ENCODE peak calls at places on chromosomes 13 and 19, in eight cellular contexts. T, Y, U, P, X, D, F and B are unnamed samples.

GRCh38 chr19:58578430-58578925 is 5.3 kb upstream of the MZF1 start:
- DNase-seq in T (no peak), Y (no peak), U (no peak), P (no peak), X (no peak), D (no peak), F (no peak), B (no peak)

GRCh38 chr13:33016414-33017409 is at the start of gene KL:
- DNase-seq in T (no peak), Y (peak; percentile 13), U (no peak), P (peak; percentile 75), X (no peak), D (no peak), F (no peak), B (no peak)

GRCh38 chr19:39645800-39646411 is 9.8 kb upstream of the LGALS16 start:
- DNase-seq in T (no peak), Y (peak; percentile 6), U (no peak), P (no peak), X (no peak), D (no peak), F (no peak), B (no peak)

GRCh38 chr19:55681131-55682087 is 6.4 kb downstream of the EPN1 start:
- DNase-seq in T (no peak), Y (peak; percentile 20), U (no peak), P (no peak), X (no peak), D (no peak), F (no peak), B (no peak)

GRCh38 chr19:47035127-47035494 is 13.3 kb downstream of the TMEM160 start:
- DNase-seq in T (no peak), Y (peak; percentile 41), U (no peak), P (no peak), X (no peak), D (no peak), F (peak; percentile 42), B (no peak)

GRCh38 chr13:92677571-92677970 is 549.0 kb upstream of the GPC6 start:
- DNase-seq in T (no peak), Y (no peak), U (no peak), P (no peak), X (no peak), D (no peak), F (no peak), B (no peak)

GRCh38 chr19:12156254-12157058 is at the start of gene ZNF625:
- DNase-seq in T (peak; percentile 82), Y (peak; percentile 95), U (peak; percentile 46), P (peak; percentile 94), X (no peak), D (no peak), F (peak; percentile 61), B (peak; percentile 36)

GRCh38 chr13:81116461-81117282 is 775.7 kb upstream of the SPRY2 start:
- DNase-seq in T (no peak), Y (no peak), U (no peak), P (no peak), X (no peak), D (no peak), F (no peak), B (no peak)

GRCh38 chr13:48402325-48402962 is 10.5 kb downstream of the LPAR6 start:
- DNase-seq in T (no peak), Y (no peak), U (no peak), P (no peak), X (no peak), D (no peak), F (no peak), B (no peak)

GRCh38 chr13:74246398-74246975 is 112.3 kb upstream of the KLF12 start:
- DNase-seq in T (no peak), Y (no peak), U (no peak), P (peak; percentile 66), X (no peak), D (peak; percentile 40), F (no peak), B (peak; percentile 29)

GRCh38 chr13:113064534-113065405 is 40.8 kb upstream of the F7 start:
- DNase-seq in T (peak; percentile 41), Y (peak; percentile 53), U (no peak), P (no peak), X (no peak), D (no peak), F (no peak), B (no peak)

GRCh38 chr19:33273881-33274662 is 28.3 kb downstream of the CEBPA start:
- DNase-seq in T (no peak), Y (peak; percentile 73), U (no peak), P (no peak), X (no peak), D (no peak), F (peak; percentile 58), B (peak; percentile 32)

GRCh38 chr19:48085077-48085476 is 25.5 kb downstream of the PLA2G4C start:
- DNase-seq in T (no peak), Y (no peak), U (no peak), P (no peak), X (no peak), D (no peak), F (no peak), B (no peak)

GRCh38 chr19:39839678-39840327 is 5.8 kb upstream of the DYRK1B start:
- DNase-seq in T (no peak), Y (no peak), U (no peak), P (no peak), X (no peak), D (no peak), F (no peak), B (no peak)

GRCh38 chr13:48571121-48571901 is 38.4 kb upstream of the RCBTB2 start:
- DNase-seq in T (no peak), Y (peak; percentile 50), U (no peak), P (no peak), X (no peak), D (no peak), F (peak; percentile 19), B (no peak)

GRCh38 chr13:47332149-47332548 is 435.3 kb upstream of the HTR2A start:
- DNase-seq in T (no peak), Y (peak; percentile 54), U (no peak), P (no peak), X (no peak), D (no peak), F (no peak), B (no peak)

GRCh38 chr19:2723345-2723715 is 2.2 kb upstream of the DIRAS1 start:
- DNase-seq in T (no peak), Y (no peak), U (no peak), P (no peak), X (no peak), D (no peak), F (no peak), B (no peak)

GRCh38 chr13:102907016-102907756 is 61.4 kb downstream of the ERCC5 start:
- DNase-seq in T (no peak), Y (no peak), U (no peak), P (no peak), X (no peak), D (no peak), F (no peak), B (no peak)

GRCh38 chr13:65825039-65825438 is 1405.1 kb downstream of the PCDH9 start:
- DNase-seq in T (no peak), Y (no peak), U (no peak), P (no peak), X (no peak), D (no peak), F (no peak), B (no peak)

GRCh38 chr19:1533510-1534150 is 9.8 kb downstream of the PLK5 start:
- DNase-seq in T (no peak), Y (no peak), U (no peak), P (no peak), X (no peak), D (no peak), F (no peak), B (no peak)

GRCh38 chr13:66888698-66889097 is 341.4 kb downstream of the PCDH9 start:
- DNase-seq in T (no peak), Y (no peak), U (no peak), P (no peak), X (no peak), D (no peak), F (no peak), B (no peak)

GRCh38 chr13:99871249-99871898 is 100.2 kb downstream of the ZIC5 start:
- DNase-seq in T (no peak), Y (no peak), U (no peak), P (no peak), X (no peak), D (no peak), F (no peak), B (no peak)

GRCh38 chr13:106610511-106610910 is 42.6 kb upstream of the ARGLU1 start:
- DNase-seq in T (peak; percentile 37), Y (peak; percentile 38), U (no peak), P (no peak), X (no peak), D (no peak), F (peak; percentile 78), B (no peak)

GRCh38 chr19:28351761-28352160 is 861.2 kb downstream of the UQCRFS1 start:
- DNase-seq in T (no peak), Y (peak; percentile 45), U (no peak), P (no peak), X (no peak), D (no peak), F (no peak), B (no peak)

GRCh38 chr13:77429320-77430142 is 102.6 kb upstream of the MYCBP2 start:
- DNase-seq in T (no peak), Y (no peak), U (no peak), P (no peak), X (no peak), D (no peak), F (peak; percentile 28), B (no peak)

GRCh38 chr13:39379667-39380655 is 223.0 kb downstream of the LHFPL6 start:
- DNase-seq in T (no peak), Y (peak; percentile 25), U (no peak), P (no peak), X (no peak), D (no peak), F (peak; percentile 15), B (no peak)

GRCh38 chr19:13163609-13164364 is 13.6 kb downstream of the IER2 start:
- DNase-seq in T (peak; percentile 68), Y (peak; percentile 94), U (no peak), P (peak; percentile 90), X (no peak), D (no peak), F (peak; percentile 93), B (peak; percentile 25)

GRCh38 chr19:39307233-39307821 is 11.1 kb downstream of the IFNL1 start:
- DNase-seq in T (no peak), Y (no peak), U (no peak), P (peak; percentile 42), X (no peak), D (no peak), F (no peak), B (no peak)

GRCh38 chr19:53958168-53958571 is 4.6 kb upstream of the CACNG8 start:
- DNase-seq in T (no peak), Y (no peak), U (no peak), P (no peak), X (no peak), D (no peak), F (no peak), B (no peak)

GRCh38 chr13:29969286-29969685 is 118.9 kb upstream of the UBL3 start:
- DNase-seq in T (no peak), Y (peak; percentile 88), U (no peak), P (no peak), X (no peak), D (no peak), F (peak; percentile 84), B (no peak)

GRCh38 chr19:11375143-11375948 is 880 bp downstream of the SWSAP1 start:
- DNase-seq in T (no peak), Y (no peak), U (no peak), P (peak; percentile 84), X (peak; percentile 68), D (peak; percentile 39), F (peak; percentile 49), B (peak; percentile 59)

GRCh38 chr19:17220207-17220758 is 5.1 kb downstream of the USE1 start:
- DNase-seq in T (peak; percentile 61), Y (peak; percentile 66), U (peak; percentile 33), P (no peak), X (no peak), D (no peak), F (peak; percentile 68), B (no peak)

GRCh38 chr19:40744554-40745401 is 5.5 kb downstream of the ACTMAP start:
- DNase-seq in T (no peak), Y (no peak), U (no peak), P (no peak), X (no peak), D (no peak), F (no peak), B (no peak)